ENCODE peak calls at places on chromosomes 2 and 18, in seven cellular contexts. I is OCI-LY7; A is PC-9; O is H9; P is body of pancreas; R is breast epithelium; L is CD8-positive, alpha-beta memory T cell. U is an unnamed sample. For H3K9me3 and H3K4me1, the result is how much of the 10 kb centered on the place peaks cover.

GRCh38 chr18:63346471-63347183 is 20.4 kb downstream of the KDSR start:
- DNase-seq in I (no peak), A (no peak), O (no peak), P (no peak), R (no peak), L (no peak), U (no peak)

GRCh38 chr2:218727502-218728165 is 17.0 kb downstream of the TTLL4 start:
- DNase-seq in I (peak), A (no peak), O (no peak), P (no peak), R (no peak), L (no peak), U (no peak)

GRCh38 chr2:240810621-240811020 is 9.4 kb downstream of the KIF1A start:
- DNase-seq in I (no peak), A (no peak), O (peak), P (no peak), R (no peak), L (no peak), U (no peak)

GRCh38 chr2:226585130-226585561 is 214.5 kb downstream of the IRS1 start:
- DNase-seq in I (no peak), A (no peak), O (no peak), P (no peak), R (no peak), L (no peak), U (no peak)

GRCh38 chr2:27855476-27855875 is 34.7 kb downstream of the RBKS start:
- DNase-seq in I (no peak), A (no peak), O (no peak), P (no peak), R (no peak), L (no peak), U (no peak)

GRCh38 chr2:134668821-134669220 is 50.0 kb downstream of the TMEM163 start:
- DNase-seq in I (no peak), A (no peak), O (no peak), P (no peak), R (peak), L (peak), U (no peak)

GRCh38 chr2:235098273-235098672 is 146.5 kb downstream of the SH3BP4 start:
- DNase-seq in I (no peak), A (no peak), O (no peak), P (no peak), R (no peak), L (no peak), U (no peak)

GRCh38 chr2:241933175-241933911 is 63.8 kb downstream of the RTP5 start:
- DNase-seq in I (no peak), A (no peak), O (no peak), P (peak), R (no peak), L (no peak), U (no peak)

GRCh38 chr2:20643060-20643459 is 7.8 kb downstream of the HS1BP3 start:
- DNase-seq in I (no peak), A (no peak), O (no peak), P (no peak), R (no peak), L (no peak), U (no peak)

GRCh38 chr18:62744076-62744705 is 28.9 kb downstream of the PHLPP1 start:
- DNase-seq in I (peak), A (no peak), O (no peak), P (no peak), R (no peak), L (no peak), U (no peak)

GRCh38 chr2:223788826-223789225 is 48.6 kb downstream of the AP1S3 start:
- DNase-seq in I (no peak), A (no peak), O (no peak), P (no peak), R (no peak), L (no peak), U (no peak)

GRCh38 chr2:195613922-195614321 is 43.1 kb upstream of the SLC39A10 start:
- DNase-seq in I (no peak), A (peak), O (no peak), P (no peak), R (no peak), L (no peak), U (no peak)

GRCh38 chr18:60246606-60247005 is 126.0 kb downstream of the MC4R start:
- DNase-seq in I (peak), A (no peak), O (no peak), P (no peak), R (no peak), L (no peak), U (no peak)

GRCh38 chr18:51647942-51648341 is 450.5 kb upstream of the MEX3C start:
- DNase-seq in I (no peak), A (no peak), O (no peak), P (no peak), R (no peak), L (no peak), U (no peak)

GRCh38 chr2:119010336-119010735 is 68.3 kb downstream of the MARCO start:
- DNase-seq in I (no peak), A (no peak), O (peak), P (no peak), R (no peak), L (no peak), U (no peak)

GRCh38 chr2:25170888-25171287 is 2.5 kb upstream of the POMC start:
- DNase-seq in I (no peak), A (no peak), O (no peak), P (no peak), R (no peak), L (no peak), U (no peak)

GRCh38 chr2:204228169-204228940 is 291.8 kb downstream of the ICOS start:
- DNase-seq in I (no peak), A (no peak), O (no peak), P (no peak), R (no peak), L (no peak), U (no peak)

GRCh38 chr2:113858764-113859163 is 31.1 kb upstream of the ACTR3 start:
- DNase-seq in I (no peak), A (peak), O (no peak), P (no peak), R (no peak), L (no peak), U (no peak)

GRCh38 chr18:73975266-73975665 is 172.4 kb downstream of the FBXO15 start:
- DNase-seq in I (no peak), A (no peak), O (no peak), P (no peak), R (no peak), L (no peak), U (no peak)

GRCh38 chr2:220101902-220102301 is 474.5 kb downstream of the SLC4A3 start:
- DNase-seq in I (no peak), A (no peak), O (no peak), P (no peak), R (no peak), L (no peak), U (no peak)

GRCh38 chr18:21000667-21001066 is 110.9 kb downstream of the ROCK1 start:
- DNase-seq in I (no peak), A (no peak), O (no peak), P (no peak), R (no peak), L (no peak), U (no peak)

GRCh38 chr2:63738019-63738418 is 103.7 kb upstream of the UGP2 start:
- DNase-seq in I (no peak), A (no peak), O (no peak), P (no peak), R (no peak), L (no peak), U (no peak)

GRCh38 chr2:7915302-7916200 is 766.3 kb upstream of the ID2 start:
- DNase-seq in I (no peak), A (no peak), O (no peak), P (no peak), R (no peak), L (no peak), U (no peak)

GRCh38 chr2:98004071-98004470 is 8.3 kb upstream of the TMEM131 start:
- DNase-seq in I (no peak), A (no peak), O (no peak), P (no peak), R (no peak), L (no peak), U (no peak)

GRCh38 chr2:28049416-28049815 is 158.9 kb downstream of the BABAM2 start:
- DNase-seq in I (no peak), A (no peak), O (no peak), P (no peak), R (no peak), L (no peak), U (no peak)

GRCh38 chr2:60633615-60634014 is 80.2 kb upstream of the BCL11A start:
- DNase-seq in I (no peak), A (no peak), O (no peak), P (no peak), R (no peak), L (no peak), U (no peak)

GRCh38 chr2:149915151-149915550 is 327.6 kb upstream of the MMADHC start:
- DNase-seq in I (no peak), A (no peak), O (no peak), P (no peak), R (no peak), L (no peak), U (no peak)

GRCh38 chr2:165357758-165358157 is 111.7 kb upstream of the CSRNP3 start:
- DNase-seq in I (no peak), A (peak), O (no peak), P (no peak), R (no peak), L (no peak), U (no peak)

GRCh38 chr2:172438741-172439508 is 11.5 kb downstream of the ITGA6 start:
- DNase-seq in I (no peak), A (peak), O (no peak), P (no peak), R (no peak), L (no peak), U (peak)

GRCh38 chr2:71552861-71553301 is 99.5 kb downstream of the DYSF start:
- DNase-seq in I (no peak), A (no peak), O (no peak), P (no peak), R (no peak), L (no peak), U (no peak)

GRCh38 chr2:126437016-126437415 is 218.9 kb upstream of the GYPC start:
- DNase-seq in I (no peak), A (no peak), O (no peak), P (no peak), R (no peak), L (no peak), U (no peak)

GRCh38 chr2:24793752-24794477 is 690 bp downstream of the CENPO start:
- DNase-seq in I (peak), A (no peak), O (peak), P (no peak), R (no peak), L (no peak), U (peak)

GRCh38 chr2:119117891-119118882 is 40.4 kb downstream of the C1QL2 start:
- DNase-seq in I (no peak), A (no peak), O (peak), P (no peak), R (no peak), L (no peak), U (no peak)

GRCh38 chr2:54891901-54892300 is 158.3 kb downstream of the RTN4 start:
- DNase-seq in I (no peak), A (no peak), O (no peak), P (no peak), R (no peak), L (no peak), U (no peak)

GRCh38 chr2:158893057-158893456 is 75.4 kb upstream of the TANC1 start:
- DNase-seq in I (no peak), A (no peak), O (no peak), P (no peak), R (peak), L (no peak), U (no peak)

DNA sequence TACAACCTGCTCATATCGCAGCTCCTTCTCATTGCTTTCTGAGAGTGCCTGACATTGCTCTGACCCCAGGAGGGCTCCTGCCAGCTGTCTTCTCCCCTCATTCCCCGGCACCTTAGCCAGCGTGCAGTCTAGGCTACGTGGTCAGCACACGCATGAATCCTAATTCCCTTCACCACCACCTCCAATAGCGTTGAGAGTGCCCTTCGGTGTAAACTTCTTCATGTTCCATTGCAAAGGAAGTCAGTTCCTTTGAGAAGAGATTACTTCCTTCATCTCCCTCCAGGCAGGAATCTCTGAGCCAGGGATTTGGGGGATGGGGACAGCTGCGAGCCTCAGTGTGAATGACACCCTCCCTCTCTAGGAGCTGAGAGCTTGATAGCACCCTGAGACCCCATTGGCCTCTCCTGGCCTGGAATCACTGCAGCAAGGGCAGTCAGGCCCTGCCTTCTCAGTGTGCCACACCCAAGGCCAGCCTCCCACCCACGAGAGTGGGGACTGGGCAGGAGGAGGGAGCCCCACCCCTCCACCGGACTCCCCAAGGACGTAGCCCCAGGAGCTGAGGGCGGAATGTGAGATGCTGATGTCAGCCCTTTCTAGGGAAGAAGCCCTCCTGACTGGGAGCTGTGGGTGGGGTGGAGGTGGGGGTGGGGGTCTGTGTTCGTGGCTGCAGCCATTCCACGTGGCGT is 53.4 kb downstream of the SLC66A2 start:
- DNase-seq in I (no peak), A (no peak), O (no peak), P (no peak), R (no peak), L (no peak), U (no peak)
- H3K9me3 ChIP-seq in I (under half), A (under half), O (under half), P (under half), R (under half), L (under half), U (half or more)

DNA sequence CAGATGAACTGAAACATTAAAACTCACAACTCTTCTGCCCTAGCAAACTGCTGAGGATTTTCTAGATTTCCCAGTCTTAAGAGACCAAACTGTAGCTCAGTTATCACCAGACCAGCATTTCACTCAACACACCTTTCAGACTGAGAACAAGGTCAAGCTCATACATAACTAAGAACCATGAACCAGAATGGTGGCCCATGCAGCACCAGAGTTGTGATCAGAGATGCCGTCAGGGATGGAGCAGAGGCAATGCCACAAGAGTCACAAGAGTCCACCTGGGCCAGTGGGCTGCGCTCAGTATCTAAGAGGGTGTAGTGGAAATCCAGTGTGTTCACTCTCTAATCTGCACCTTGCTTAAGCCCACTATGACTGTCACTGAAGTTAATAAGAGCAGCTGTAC is 102.9 kb downstream of the UXS1 start:
- DNase-seq in I (no peak), A (no peak), O (no peak), P (no peak), R (no peak), L (no peak), U (no peak)
- H3K4me1 ChIP-seq in I (under half), A (under half), O (under half), P (under half), R (under half), L (half or more), U (under half)

GRCh38 chr2:144748443-144748842 is 228.5 kb upstream of the ZEB2 start:
- DNase-seq in I (no peak), A (no peak), O (no peak), P (no peak), R (no peak), L (no peak), U (no peak)

GRCh38 chr2:144747571-144747970 is 227.7 kb upstream of the ZEB2 start:
- DNase-seq in I (peak), A (no peak), O (no peak), P (no peak), R (no peak), L (no peak), U (no peak)

GRCh38 chr2:144749188-144749587 is 229.3 kb upstream of the ZEB2 start:
- DNase-seq in I (no peak), A (no peak), O (no peak), P (no peak), R (no peak), L (no peak), U (no peak)

GRCh38 chr2:144751142-144751905 is 231.4 kb upstream of the ZEB2 start:
- DNase-seq in I (no peak), A (no peak), O (no peak), P (no peak), R (no peak), L (no peak), U (no peak)

GRCh38 chr2:144745424-144745823 is 225.5 kb upstream of the ZEB2 start:
- DNase-seq in I (no peak), A (no peak), O (no peak), P (no peak), R (no peak), L (no peak), U (no peak)
- H3K9me3 ChIP-seq in I (under half), A (under half), O (under half), P (under half), R (under half), L (under half), U (under half)

GRCh38 chr2:174337337-174338154 is 2.8 kb downstream of the SP9 start:
- DNase-seq in I (peak), A (no peak), O (peak), P (no peak), R (no peak), L (no peak), U (peak)
- H3K4me1 ChIP-seq in I (under half), A (under half), O (under half), P (half or more), R (under half), L (half or more), U (half or more)

DNA sequence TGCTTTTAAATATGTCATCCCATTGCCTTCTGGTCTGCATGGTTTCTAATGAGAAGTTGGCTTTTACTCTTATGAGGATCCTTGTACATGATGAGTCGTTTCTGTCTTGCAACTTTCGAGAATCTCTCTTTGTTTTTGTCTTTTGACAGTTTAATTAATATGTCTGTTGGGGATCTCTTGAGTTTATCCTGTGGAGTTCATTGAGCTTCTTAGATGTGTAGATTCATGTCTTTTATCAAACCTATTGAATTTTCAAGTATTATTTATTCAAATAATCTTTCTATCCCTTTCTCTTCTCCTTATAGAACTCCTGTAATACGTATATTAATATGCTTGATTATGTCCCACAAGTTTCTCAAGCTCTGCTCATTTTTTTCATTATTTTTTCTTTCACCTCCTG is 67.9 kb downstream of the TMEM185B start:
- DNase-seq in I (no peak), A (no peak), O (no peak), P (no peak), R (no peak), L (no peak), U (no peak)
- H3K9me3 ChIP-seq in I (under half), A (under half), O (under half), P (under half), R (under half), L (under half), U (under half)

DNA sequence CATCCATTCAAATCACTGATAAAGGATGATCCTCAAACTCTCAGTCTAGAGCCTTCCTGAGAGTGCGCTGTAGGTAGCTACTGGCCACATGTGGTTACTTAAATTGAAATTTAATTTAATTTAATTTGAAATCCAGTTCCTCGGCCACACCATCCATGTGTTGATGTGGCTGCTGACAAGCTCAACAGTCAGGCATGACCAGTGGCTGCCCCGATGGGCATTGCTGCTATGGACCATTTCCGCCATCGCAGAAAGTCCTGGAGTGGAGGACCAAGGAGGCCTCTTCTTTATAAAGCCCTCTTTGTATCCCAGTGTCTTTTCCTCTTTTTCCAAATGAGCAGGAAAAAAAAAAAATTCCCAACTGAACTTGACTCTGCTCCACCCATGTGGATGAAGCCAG is 100.6 kb downstream of the HDAC4 start:
- DNase-seq in I (no peak), A (no peak), O (no peak), P (no peak), R (no peak), L (no peak), U (no peak)
- H3K4me1 ChIP-seq in I (under half), A (under half), O (under half), P (half or more), R (under half), L (under half), U (half or more)

GRCh38 chr2:2850218-2850850 is 519.3 kb upstream of the MYT1L start:
- DNase-seq in I (no peak), A (no peak), O (no peak), P (no peak), R (no peak), L (no peak), U (no peak)
- H3K9me3 ChIP-seq in I (under half), A (under half), O (under half), P (under half), R (under half), L (under half), U (under half)

GRCh38 chr18:7684357-7684756 is 117.2 kb downstream of the PTPRM start:
- DNase-seq in I (no peak), A (no peak), O (no peak), P (no peak), R (no peak), L (no peak), U (no peak)

GRCh38 chr18:7683753-7684152 is 116.6 kb downstream of the PTPRM start:
- DNase-seq in I (no peak), A (no peak), O (peak), P (no peak), R (no peak), L (no peak), U (no peak)

GRCh38 chr18:7682334-7682733 is 115.2 kb downstream of the PTPRM start:
- DNase-seq in I (no peak), A (no peak), O (no peak), P (no peak), R (no peak), L (no peak), U (no peak)

GRCh38 chr18:7688580-7688979 is 121.5 kb downstream of the PTPRM start:
- DNase-seq in I (no peak), A (no peak), O (no peak), P (no peak), R (no peak), L (no peak), U (no peak)

GRCh38 chr18:7684966-7685365 is 117.8 kb downstream of the PTPRM start:
- DNase-seq in I (no peak), A (no peak), O (no peak), P (no peak), R (no peak), L (no peak), U (no peak)
- H3K4me1 ChIP-seq in I (under half), A (under half), O (under half), P (under half), R (under half), L (under half), U (under half)